ENCODE peak calls at places on chromosomes 2 and 18, in nine cellular contexts. I is body of pancreas, J is gastrocnemius medialis, S is HCT116, R is sigmoid colon, B is heart left ventricle, N is A549, M is ovary, O is adrenal gland. F is an unnamed sample.

GRCh38 chr2:28387082-28387960 is 5.3 kb upstream of the FOSL2 start:
- DNase-seq in B (no peak), N (no peak), M (no peak), S (no peak), O (no peak), J (no peak), I (no peak), R (no peak), F (no peak)

GRCh38 chr2:40741532-40741931 is 289.6 kb upstream of the SLC8A1 start:
- DNase-seq in N (no peak), J (no peak), B (no peak), S (no peak), O (no peak), M (no peak), R (no peak), I (no peak), F (no peak)

GRCh38 chr2:84821806-84822205 is 59.1 kb downstream of the TRABD2A start:
- DNase-seq in R (no peak), S (no peak), M (no peak), O (no peak), I (no peak), J (no peak), B (no peak), N (no peak), F (no peak)

GRCh38 chr18:35172451-35173035 is 68.3 kb upstream of the ZNF397 start:
- DNase-seq in B (no peak), J (no peak), I (no peak), O (no peak), N (no peak), M (no peak), S (no peak), R (no peak), F (no peak)

GRCh38 chr18:58268849-58269248 is 224.8 kb downstream of the NEDD4L start:
- DNase-seq in M (no peak), I (peak), R (no peak), J (peak), O (peak), B (no peak), N (peak), S (peak), F (no peak)

GRCh38 chr2:218798767-218799504 is 17.0 kb downstream of the CYP27A1 start:
- DNase-seq in R (no peak), S (no peak), O (no peak), I (no peak), M (no peak), J (no peak), B (no peak), N (no peak), F (no peak)

GRCh38 chr2:98134138-98134537 is 47.2 kb downstream of the VWA3B start:
- DNase-seq in N (no peak), B (no peak), M (no peak), S (no peak), J (no peak), R (no peak), I (peak), O (no peak), F (no peak)

GRCh38 chr18:76686737-76687231 is 135.6 kb upstream of the ZNF236 start:
- DNase-seq in J (no peak), O (peak), B (peak), N (peak), M (peak), I (peak), S (peak), R (peak), F (peak)

GRCh38 chr2:236946871-236947270 is 138.8 kb upstream of the COPS8 start:
- DNase-seq in R (peak), M (no peak), O (no peak), N (no peak), J (no peak), S (no peak), I (no peak), B (no peak), F (no peak)

GRCh38 chr2:45444991-45445390 is 166.1 kb downstream of the SRBD1 start:
- DNase-seq in B (no peak), S (no peak), O (no peak), I (no peak), R (no peak), J (no peak), M (no peak), N (no peak), F (no peak)

GRCh38 chr18:79705272-79705671 is 25.7 kb downstream of the CTDP1 start:
- DNase-seq in I (no peak), N (no peak), S (no peak), O (no peak), B (no peak), M (no peak), R (no peak), J (no peak), F (no peak)

GRCh38 chr2:152228215-152228614 is 52.7 kb upstream of the STAM2 start:
- DNase-seq in I (no peak), B (no peak), S (no peak), R (no peak), N (no peak), M (no peak), J (no peak), O (no peak), F (no peak)

GRCh38 chr2:234480337-234480736 is 16.5 kb downstream of the ARL4C start:
- DNase-seq in N (no peak), B (no peak), J (no peak), I (no peak), O (no peak), S (no peak), R (no peak), M (no peak), F (no peak)

GRCh38 chr2:15756882-15757819 is 165.5 kb downstream of the DDX1 start:
- DNase-seq in N (no peak), J (no peak), O (no peak), I (no peak), M (no peak), B (no peak), S (no peak), R (no peak), F (no peak)
- TF ChIP-seq POLR2A in N (no peak), J (no peak), O (no peak), I (no peak), M (no peak), B (no peak), S (no peak), R (no peak), F (no peak)

GRCh38 chr2:86441392-86441788 is 219 bp downstream of the KDM3A start:
- DNase-seq in B (no peak), M (no peak), S (no peak), I (peak), O (no peak), N (no peak), R (no peak), J (peak), F (no peak)
- TF ChIP-seq POLR2A in B (no peak), M (no peak), S (no peak), I (no peak), O (peak), N (peak), R (no peak), J (peak), F (peak)

GRCh38 chr2:68739261-68740183 is 4.9 kb downstream of the ARHGAP25 start:
- DNase-seq in N (no peak), O (no peak), I (no peak), S (no peak), M (no peak), J (no peak), R (no peak), B (no peak), F (peak)
- TF ChIP-seq POLR2A in N (no peak), O (no peak), I (no peak), S (no peak), M (no peak), J (no peak), R (no peak), B (no peak), F (no peak)

DNA sequence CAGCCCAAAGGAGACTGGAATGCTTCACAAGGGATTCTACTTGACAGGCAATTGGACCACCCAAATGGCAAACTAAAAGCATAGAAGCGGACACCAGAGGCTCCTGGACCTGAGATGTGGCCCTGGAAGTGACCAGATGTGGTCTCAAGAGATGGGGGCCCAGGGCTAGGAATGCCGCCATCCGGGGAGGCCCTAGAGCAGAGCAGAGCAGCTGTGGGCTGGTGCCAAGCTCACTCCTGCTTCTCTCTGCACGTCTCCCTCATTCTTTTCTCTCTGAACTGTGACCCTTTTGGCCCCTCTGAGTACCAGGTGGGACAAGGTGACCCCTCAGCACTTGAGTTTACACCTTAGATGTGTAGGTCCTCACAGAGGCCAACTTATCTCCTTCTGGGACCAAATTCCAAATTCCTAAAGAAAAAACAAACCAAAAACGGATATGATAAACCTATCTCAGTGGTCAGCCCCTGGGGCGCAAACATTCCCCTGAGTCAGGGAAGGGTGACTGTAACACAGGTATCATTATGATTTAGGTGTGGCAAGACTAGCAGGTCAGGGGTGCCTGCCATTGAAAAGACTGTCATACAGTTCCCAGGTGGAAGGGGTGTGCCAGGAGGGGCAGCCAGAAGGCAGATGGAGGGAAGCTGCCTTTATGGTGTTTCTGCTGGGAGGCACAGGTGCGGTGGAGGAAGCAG is 6.5 kb upstream of the IL1R2 start:
- DNase-seq in R (no peak), O (no peak), S (no peak), M (no peak), N (no peak), B (no peak), J (no peak), I (no peak), F (no peak)
- TF ChIP-seq POLR2A in R (no peak), O (no peak), S (no peak), M (no peak), N (no peak), B (no peak), J (no peak), I (no peak), F (no peak)

DNA sequence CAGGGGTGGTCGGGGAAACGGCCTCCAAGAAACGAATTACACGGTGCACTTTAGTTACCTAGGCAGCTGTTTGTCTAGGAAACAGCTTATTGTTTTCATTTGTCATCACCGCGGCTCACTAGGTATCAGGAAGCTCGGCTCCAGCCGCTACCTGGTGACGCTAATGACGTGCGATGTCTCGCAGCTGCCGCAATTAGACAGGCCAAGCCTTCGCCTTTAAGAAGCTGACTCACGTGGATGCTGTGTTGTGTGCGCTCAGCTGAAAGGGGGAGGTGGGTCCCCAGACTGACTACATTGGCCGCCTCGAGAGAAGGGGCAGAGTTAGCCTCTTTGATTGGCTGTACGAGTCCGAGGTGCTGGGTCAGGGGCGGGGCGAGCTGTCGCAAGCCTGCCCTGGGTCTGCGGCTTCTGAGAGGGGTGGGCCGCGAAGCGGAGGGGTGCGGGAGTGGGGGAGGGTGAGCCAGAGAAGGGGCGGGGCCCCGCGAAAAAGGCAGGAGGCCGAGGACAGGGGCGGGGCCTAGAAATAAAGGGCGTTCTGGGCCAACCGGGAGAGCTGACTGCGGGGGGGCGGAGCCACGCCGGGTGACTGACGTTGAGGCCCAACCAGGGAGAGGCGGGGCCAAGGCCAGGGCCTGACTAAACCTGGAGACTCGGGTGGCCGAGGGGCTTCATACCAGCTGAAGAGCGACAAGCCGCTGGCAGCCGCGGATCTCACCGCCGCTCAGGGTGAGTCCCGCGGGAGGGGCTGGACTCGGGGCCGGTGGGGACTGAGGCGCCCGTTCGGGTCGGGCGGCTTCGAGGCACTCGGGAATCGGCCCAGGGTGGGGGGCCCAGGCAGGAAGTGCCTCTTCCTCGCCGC is at the start of gene YPEL5:
- DNase-seq in I (peak), R (peak), N (peak), O (peak), S (peak), B (peak), M (peak), J (peak), F (peak)
- TF ChIP-seq POLR2A in I (peak), R (peak), N (no peak), O (peak), S (no peak), B (peak), M (peak), J (peak), F (peak)

GRCh38 chr18:46439037-46439436 is 218.0 kb downstream of the LOXHD1 start:
- DNase-seq in N (no peak), R (no peak), S (no peak), O (no peak), B (no peak), I (no peak), J (no peak), M (no peak), F (no peak)
- TF ChIP-seq POLR2A in N (no peak), R (no peak), S (no peak), O (no peak), B (no peak), I (no peak), J (no peak), M (no peak), F (no peak)

GRCh38 chr2:228545041-228545440 is 363.6 kb upstream of the SPHKAP start:
- DNase-seq in B (no peak), N (no peak), S (no peak), J (no peak), M (no peak), I (no peak), O (no peak), R (no peak), F (no peak)

GRCh38 chr2:228549390-228550007 is 368.0 kb upstream of the SPHKAP start:
- DNase-seq in J (no peak), B (no peak), R (no peak), M (no peak), I (no peak), N (no peak), S (no peak), O (no peak), F (no peak)

GRCh38 chr2:228545749-228546148 is 364.3 kb upstream of the SPHKAP start:
- DNase-seq in B (no peak), J (no peak), M (no peak), S (no peak), N (no peak), R (no peak), I (no peak), O (no peak), F (no peak)

GRCh38 chr2:228543117-228543516 is 361.6 kb upstream of the SPHKAP start:
- DNase-seq in O (no peak), B (no peak), S (no peak), R (no peak), I (no peak), N (no peak), J (no peak), M (no peak), F (no peak)

GRCh38 chr2:228548230-228548629 is 366.7 kb upstream of the SPHKAP start:
- DNase-seq in O (no peak), R (no peak), M (no peak), N (no peak), J (no peak), S (no peak), I (no peak), B (no peak), F (no peak)
- TF ChIP-seq POLR2A in O (no peak), R (no peak), M (no peak), N (no peak), J (no peak), S (no peak), I (no peak), B (no peak), F (no peak)

GRCh38 chr2:55048514-55048924 is 1.7 kb downstream of the RTN4 start:
- DNase-seq in J (no peak), N (peak), O (peak), B (no peak), S (peak), M (no peak), I (peak), R (no peak), F (peak)
- TF ChIP-seq POLR2A in J (no peak), N (no peak), O (no peak), B (no peak), S (no peak), M (no peak), I (no peak), R (no peak), F (no peak)